ENCODE peak calls at places on chromosomes 11 and 22, in six cellular contexts. S is astrocyte of the hippocampus; D is left ventricle myocardium superior; W is gastrocnemius medialis; M is CD4-positive, CD25-positive, alpha-beta regulatory T cell; Q is NCI-H2029 treated with DMSO at 0.1 percent for 48 hours. J is an unnamed sample.

GRCh38 chr22:39253427-39254070 is 8.8 kb upstream of the PDGFB start:
- DNase-seq in M (no peak), W (peak), S (peak), Q (no peak), D (peak), J (peak)

GRCh38 chr22:50705219-50705691 is 32.6 kb downstream of the SHANK3 start:
- DNase-seq in Q (peak), M (no peak), W (no peak), S (peak), D (peak), J (peak)

GRCh38 chr11:62337682-62338181 is 484 bp downstream of the ASRGL1 start:
- DNase-seq in S (peak), M (no peak), D (peak), Q (no peak), W (no peak), J (no peak)

GRCh38 chr11:77278595-77279506 is 22.6 kb downstream of the GDPD4 start:
- DNase-seq in M (no peak), D (no peak), Q (no peak), S (no peak), W (no peak), J (peak)

GRCh38 chr22:47083379-47083986 is 321.0 kb downstream of the TBC1D22A start:
- DNase-seq in Q (no peak), S (no peak), M (no peak), W (no peak), D (no peak), J (no peak)

GRCh38 chr22:45537734-45538181 is 35.1 kb downstream of the FBLN1 start:
- DNase-seq in Q (no peak), S (peak), D (peak), M (no peak), W (no peak), J (peak)

GRCh38 chr22:40009953-40010751 is 15.4 kb downstream of the FAM83F start:
- DNase-seq in W (no peak), S (no peak), M (no peak), D (no peak), Q (no peak), J (no peak)

GRCh38 chr11:7167976-7168740 is 79.4 kb downstream of the RBMXL2 start:
- DNase-seq in D (no peak), W (no peak), M (no peak), S (no peak), Q (peak), J (no peak)